ENCODE peak calls at places on chromosomes 11 and 22, in seven cellular contexts. U is HepG2, G is GM12878, S is HCT116, V is H1, Y is SK-N-SH, K is K562. T is an unnamed sample.

GRCh38 chr22:21590809-21591641 is 23.5 kb downstream of the UBE2L3 start:
- DNase-seq in U (no peak), G (no peak), S (no peak), V (no peak), Y (no peak), K (no peak), T (no peak)

GRCh38 chr11:121965330-121965729 is 150.7 kb downstream of the BLID start:
- DNase-seq in U (no peak), G (no peak), S (no peak), V (no peak), Y (no peak), K (no peak), T (no peak)

GRCh38 chr11:118618991-118619375 is 11.6 kb downstream of the PHLDB1 start:
- DNase-seq in U (no peak), G (no peak), S (no peak), V (no peak), Y (no peak), K (no peak), T (no peak)

GRCh38 chr11:86477495-86478155 is 102.9 kb downstream of the CCDC81 start:
- DNase-seq in U (no peak), G (no peak), S (no peak), V (no peak), Y (no peak), K (no peak), T (no peak)

GRCh38 chr11:92269021-92269420 is 44.4 kb downstream of the FAT3 start:
- DNase-seq in U (peak), G (no peak), S (no peak), V (peak), Y (no peak), K (no peak), T (peak)

GRCh38 chr11:75563978-75564552 is 2.0 kb downstream of the SERPINH1 start:
- DNase-seq in U (peak), G (no peak), S (no peak), V (no peak), Y (no peak), K (peak), T (no peak)

GRCh38 chr11:108472681-108473080 is 5.4 kb upstream of the C11orf65 start:
- DNase-seq in U (no peak), G (no peak), S (no peak), V (no peak), Y (no peak), K (no peak), T (no peak)

GRCh38 chr22:39179401-39179827 is 26.9 kb upstream of the CBX7 start:
- DNase-seq in U (no peak), G (no peak), S (no peak), V (no peak), Y (no peak), K (peak), T (no peak)

GRCh38 chr22:25417792-25418191 is 146.7 kb upstream of the GRK3 start:
- DNase-seq in U (no peak), G (no peak), S (no peak), V (no peak), Y (no peak), K (no peak), T (no peak)

GRCh38 chr11:94305146-94305545 is 766 bp downstream of the IZUMO1R start:
- DNase-seq in U (no peak), G (no peak), S (no peak), V (no peak), Y (no peak), K (no peak), T (no peak)

GRCh38 chr11:122756417-122756816 is 81.9 kb upstream of the CRTAM start:
- DNase-seq in U (no peak), G (no peak), S (no peak), V (no peak), Y (no peak), K (no peak), T (no peak)

GRCh38 chr22:49715450-49715849 is 112.2 kb downstream of the BRD1 start:
- DNase-seq in U (no peak), G (no peak), S (no peak), V (no peak), Y (no peak), K (no peak), T (no peak)

GRCh38 chr22:20242393-20243175 is 25.5 kb downstream of the RTN4R start:
- DNase-seq in U (no peak), G (no peak), S (no peak), V (no peak), Y (no peak), K (no peak), T (no peak)
- TF ChIP-seq SIN3A in U (no peak), G (no peak), S (no peak), V (no peak), Y (no peak), K (no peak), T (no peak)

GRCh38 chr22:44332946-44333345 is 20.2 kb upstream of the SHISAL1 start:
- DNase-seq in U (no peak), G (no peak), S (no peak), V (no peak), Y (no peak), K (no peak), T (no peak)
- H3K27ac ChIP-seq in U (no peak), G (no peak), S (no peak), V (no peak), Y (no peak), K (no peak), T (no peak)

GRCh38 chr11:114302663-114303062 is 6.5 kb downstream of the NNMT start:
- DNase-seq in U (no peak), G (no peak), S (no peak), V (no peak), Y (no peak), K (no peak), T (no peak)
- TF ChIP-seq CTCF in U (no peak), G (no peak), S (no peak), V (no peak), Y (no peak), K (no peak), T (no peak)

DNA sequence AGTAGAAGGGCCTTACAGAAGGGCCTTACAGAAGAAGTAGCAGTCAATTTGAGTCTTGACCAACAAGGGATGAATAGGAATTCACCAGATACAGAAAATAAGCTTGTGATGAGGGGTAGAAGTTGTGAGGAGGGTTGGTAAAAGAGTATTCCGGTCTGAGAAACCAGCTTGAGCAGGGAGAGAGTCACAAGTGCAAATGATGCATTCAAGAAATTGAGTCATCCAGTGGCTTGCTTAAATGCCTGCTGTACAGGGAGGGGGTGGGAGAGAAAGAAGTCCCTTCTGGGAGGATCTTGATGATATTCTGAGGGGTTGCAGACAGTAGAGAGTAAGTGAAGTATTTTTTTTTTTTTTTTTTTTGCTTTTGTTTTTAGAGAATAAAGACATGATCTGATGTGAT is 9.2 kb downstream of the CCKBR start:
- DNase-seq in U (no peak), G (no peak), S (no peak), V (no peak), Y (no peak), K (no peak), T (no peak)
- TF ChIP-seq SIN3A in U (no peak), G (no peak), S (no peak), V (no peak), Y (no peak), K (no peak), T (no peak)

GRCh38 chr22:35896306-35896705 is 132.3 kb downstream of the RBFOX2 start:
- DNase-seq in U (no peak), G (no peak), S (no peak), V (no peak), Y (no peak), K (no peak), T (no peak)

GRCh38 chr22:35900483-35901168 is 128.0 kb downstream of the RBFOX2 start:
- DNase-seq in U (no peak), G (no peak), S (peak), V (no peak), Y (no peak), K (no peak), T (no peak)

GRCh38 chr22:35903571-35904331 is 124.9 kb downstream of the RBFOX2 start:
- DNase-seq in U (no peak), G (no peak), S (no peak), V (no peak), Y (no peak), K (no peak), T (no peak)

GRCh38 chr22:35904332-35904692 is 124.3 kb downstream of the RBFOX2 start:
- DNase-seq in U (no peak), G (no peak), S (no peak), V (no peak), Y (no peak), K (no peak), T (no peak)

DNA sequence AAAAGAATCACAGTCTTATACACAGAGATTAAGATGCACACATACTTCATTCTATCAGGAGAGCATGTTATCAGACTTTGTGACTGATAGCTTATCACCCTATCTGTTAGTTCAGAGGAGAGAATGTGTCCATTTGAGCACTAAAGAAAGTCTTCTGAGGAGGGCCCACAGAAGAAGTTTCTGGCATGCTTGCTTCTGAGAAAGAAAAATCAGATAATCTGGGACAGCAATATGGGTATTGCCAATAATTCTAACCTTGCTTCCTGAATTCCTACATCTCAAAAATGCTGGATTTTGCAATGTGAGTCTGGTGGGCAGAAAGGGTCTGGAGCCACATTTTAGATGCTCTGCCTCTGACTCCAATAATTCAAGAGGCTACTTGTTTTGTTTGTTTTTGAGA is 128.9 kb downstream of the RBFOX2 start:
- DNase-seq in U (no peak), G (no peak), S (no peak), V (no peak), Y (no peak), K (no peak), T (no peak)
- H3K27ac ChIP-seq in U (no peak), G (no peak), S (no peak), V (no peak), Y (peak), K (no peak), T (no peak)

GRCh38 chr22:37742374-37743092 is 45.7 kb downstream of the TRIOBP start:
- DNase-seq in U (no peak), G (no peak), S (peak), V (no peak), Y (no peak), K (no peak), T (no peak)
- TF ChIP-seq CTCF in U (no peak), G (no peak), S (no peak), V (no peak), Y (no peak), K (no peak), T (no peak)

GRCh38 chr22:47446821-47447810 is 684.7 kb downstream of the TBC1D22A start:
- DNase-seq in U (no peak), G (no peak), S (no peak), V (no peak), Y (no peak), K (no peak), T (no peak)
- TF ChIP-seq SIN3A in U (no peak), G (no peak), S (no peak), V (no peak), Y (no peak), K (no peak), T (no peak)

GRCh38 chr22:44108806-44109385 is 71.8 kb upstream of the PARVG start:
- DNase-seq in U (no peak), G (no peak), S (no peak), V (no peak), Y (no peak), K (no peak), T (no peak)

GRCh38 chr22:44112191-44112590 is 68.5 kb upstream of the PARVG start:
- DNase-seq in U (no peak), G (no peak), S (no peak), V (no peak), Y (no peak), K (no peak), T (no peak)

GRCh38 chr22:44109417-44109816 is 71.3 kb upstream of the PARVG start:
- DNase-seq in U (no peak), G (no peak), S (no peak), V (no peak), Y (peak), K (no peak), T (no peak)

GRCh38 chr22:44108076-44108475 is 72.6 kb upstream of the PARVG start:
- DNase-seq in U (no peak), G (no peak), S (no peak), V (no peak), Y (no peak), K (no peak), T (no peak)

DNA sequence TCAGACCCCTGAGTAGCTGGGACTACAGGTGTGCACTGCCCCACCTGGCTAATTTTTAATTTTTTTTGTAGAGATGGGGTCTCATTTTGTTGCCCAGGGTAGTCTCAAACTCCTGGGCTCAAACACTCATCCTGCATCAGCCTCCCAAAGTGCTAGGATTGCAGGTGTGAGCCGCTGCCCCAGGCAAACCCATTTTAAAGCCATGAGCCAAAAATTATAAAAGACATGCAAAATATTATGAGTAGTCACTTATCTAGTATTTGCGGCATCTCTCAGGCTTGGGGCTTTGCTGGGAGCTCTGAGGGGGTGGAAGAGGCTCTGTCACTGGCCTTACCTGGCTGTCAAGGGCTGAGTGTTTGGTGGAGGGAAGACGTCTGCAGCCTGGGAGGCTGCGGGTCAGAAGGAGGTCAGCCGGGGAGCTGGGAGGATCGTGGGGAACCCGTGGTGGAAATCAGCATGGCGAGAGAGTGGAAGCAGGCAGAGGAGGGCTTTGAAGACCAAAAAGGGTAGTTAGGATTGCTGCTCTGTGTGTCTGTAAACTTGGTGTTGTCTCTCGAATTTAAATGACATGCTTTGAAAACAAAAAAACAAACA is 69.1 kb upstream of the PARVG start:
- DNase-seq in U (no peak), G (no peak), S (no peak), V (no peak), Y (no peak), K (no peak), T (no peak)
- H3K27ac ChIP-seq in U (no peak), G (no peak), S (no peak), V (no peak), Y (no peak), K (no peak), T (no peak)

T was measured in Panc1.